ENCODE peak calls at places on chromosomes 1 and 21, in five cellular contexts. D, H, S, I and R are unnamed samples.

GRCh38 chr1:173866462-173866861 is 1.3 kb downstream of the GAS5 start:
- DNase-seq in D (no peak), H (no peak), S (no peak), I (no peak), R (no peak)

GRCh38 chr1:67626495-67627235 is 58.3 kb upstream of the GADD45A start:
- DNase-seq in D (no peak), H (no peak), S (no peak), I (no peak), R (peak; percentile 85)

GRCh38 chr21:44425307-44425894 is 29.9 kb upstream of the LRRC3 start:
- DNase-seq in D (no peak), H (no peak), S (no peak), I (peak; percentile 15), R (no peak)

GRCh38 chr1:152348447-152348846 is 11.4 kb downstream of the FLG2 start:
- DNase-seq in D (no peak), H (no peak), S (no peak), I (no peak), R (no peak)

GRCh38 chr1:54255026-54255425 is 55.1 kb downstream of the MRPL37 start:
- DNase-seq in D (no peak), H (no peak), S (no peak), I (no peak), R (peak; percentile 72)

GRCh38 chr1:12453400-12454343 is 164.3 kb downstream of the DHRS3 start:
- DNase-seq in D (no peak), H (no peak), S (no peak), I (no peak), R (no peak)

GRCh38 chr21:45317401-45318145 is 29.9 kb upstream of the POFUT2 start:
- DNase-seq in D (no peak), H (no peak), S (no peak), I (peak; percentile 44), R (peak; percentile 90)

GRCh38 chr1:218284377-218284916 is 646 bp upstream of the RRP15 start:
- DNase-seq in D (no peak), H (no peak), S (no peak), I (no peak), R (no peak)

GRCh38 chr1:167752219-167752985 is 30.6 kb downstream of the MPZL1 start:
- DNase-seq in D (no peak), H (no peak), S (no peak), I (no peak), R (no peak)

GRCh38 chr1:3004285-3005205 is 16.7 kb upstream of the ACTRT2 start:
- DNase-seq in D (no peak), H (peak; percentile 16), S (no peak), I (no peak), R (no peak)